ENCODE peak calls at places on chromosomes 3 and 15, in nine cellular contexts. One of them, this sample, is unnamed. For H3K36me3, the result is how much of the 10 kb centered on the place peaks cover.

GRCh38 chr3:158531334-158531733 is 39.7 kb upstream of the MLF1 start:
- DNase-seq in IMR-90: no peak
- DNase-seq in neural progenitor cell: no peak
- DNase-seq in aorta: no peak
- DNase-seq in stomach: no peak
- DNase-seq in mammary epithelial cell: no peak
- DNase-seq in tibial artery: no peak
- DNase-seq in thyroid gland: no peak
- DNase-seq in left ventricle myocardium inferior: no peak
- DNase-seq in this sample: no peak

GRCh38 chr3:179446501-179446900 is 4.8 kb downstream of the GNB4 start:
- DNase-seq in IMR-90: peak
- DNase-seq in neural progenitor cell: peak
- DNase-seq in aorta: no peak
- DNase-seq in stomach: no peak
- DNase-seq in mammary epithelial cell: peak
- DNase-seq in tibial artery: no peak
- DNase-seq in thyroid gland: no peak
- DNase-seq in left ventricle myocardium inferior: no peak
- DNase-seq in this sample: no peak

GRCh38 chr15:80978685-80979084 is 10.9 kb downstream of the MESD start:
- DNase-seq in IMR-90: peak
- DNase-seq in neural progenitor cell: no peak
- DNase-seq in aorta: no peak
- DNase-seq in stomach: no peak
- DNase-seq in mammary epithelial cell: no peak
- DNase-seq in tibial artery: no peak
- DNase-seq in thyroid gland: no peak
- DNase-seq in left ventricle myocardium inferior: no peak
- DNase-seq in this sample: no peak

GRCh38 chr3:184645304-184645703 is 66.6 kb downstream of the MAGEF1 start:
- DNase-seq in IMR-90: peak
- DNase-seq in neural progenitor cell: no peak
- DNase-seq in aorta: no peak
- DNase-seq in stomach: peak
- DNase-seq in mammary epithelial cell: peak
- DNase-seq in tibial artery: no peak
- DNase-seq in thyroid gland: no peak
- DNase-seq in left ventricle myocardium inferior: no peak
- DNase-seq in this sample: peak

GRCh38 chr3:195043612-195044144 is 227.3 kb downstream of the XXYLT1 start:
- DNase-seq in IMR-90: no peak
- DNase-seq in neural progenitor cell: no peak
- DNase-seq in aorta: no peak
- DNase-seq in stomach: no peak
- DNase-seq in mammary epithelial cell: no peak
- DNase-seq in tibial artery: peak
- DNase-seq in thyroid gland: no peak
- DNase-seq in left ventricle myocardium inferior: no peak
- DNase-seq in this sample: no peak

GRCh38 chr15:68939501-68939900 is 9.2 kb downstream of the SPESP1 start:
- DNase-seq in IMR-90: no peak
- DNase-seq in neural progenitor cell: no peak
- DNase-seq in aorta: no peak
- DNase-seq in stomach: no peak
- DNase-seq in mammary epithelial cell: no peak
- DNase-seq in tibial artery: no peak
- DNase-seq in thyroid gland: no peak
- DNase-seq in left ventricle myocardium inferior: no peak
- DNase-seq in this sample: no peak

GRCh38 chr3:143850877-143851276 is 2.6 kb upstream of the SLC9A9 start:
- DNase-seq in IMR-90: no peak
- DNase-seq in neural progenitor cell: no peak
- DNase-seq in aorta: no peak
- DNase-seq in stomach: no peak
- DNase-seq in mammary epithelial cell: peak
- DNase-seq in tibial artery: no peak
- DNase-seq in thyroid gland: no peak
- DNase-seq in left ventricle myocardium inferior: no peak
- DNase-seq in this sample: no peak

GRCh38 chr3:136266468-136266867 is 16.3 kb downstream of the PCCB start:
- DNase-seq in IMR-90: peak
- DNase-seq in neural progenitor cell: no peak
- DNase-seq in aorta: no peak
- DNase-seq in stomach: no peak
- DNase-seq in mammary epithelial cell: peak
- DNase-seq in tibial artery: no peak
- DNase-seq in thyroid gland: no peak
- DNase-seq in left ventricle myocardium inferior: no peak
- DNase-seq in this sample: no peak

GRCh38 chr3:46878796-46879436 is 1.4 kb downstream of the PTH1R start:
- DNase-seq in IMR-90: no peak
- DNase-seq in neural progenitor cell: peak
- DNase-seq in aorta: no peak
- DNase-seq in stomach: no peak
- DNase-seq in mammary epithelial cell: no peak
- DNase-seq in tibial artery: no peak
- DNase-seq in thyroid gland: no peak
- DNase-seq in left ventricle myocardium inferior: no peak
- DNase-seq in this sample: no peak

GRCh38 chr3:166071-166470 is 30.5 kb upstream of the CHL1 start:
- DNase-seq in IMR-90: no peak
- DNase-seq in neural progenitor cell: peak
- DNase-seq in aorta: no peak
- DNase-seq in stomach: no peak
- DNase-seq in mammary epithelial cell: no peak
- DNase-seq in tibial artery: no peak
- DNase-seq in thyroid gland: no peak
- DNase-seq in left ventricle myocardium inferior: no peak
- DNase-seq in this sample: no peak

GRCh38 chr15:63350178-63350621 is 31.4 kb downstream of the CA12 start:
- DNase-seq in IMR-90: no peak
- DNase-seq in neural progenitor cell: no peak
- DNase-seq in aorta: peak
- DNase-seq in stomach: no peak
- DNase-seq in mammary epithelial cell: no peak
- DNase-seq in tibial artery: peak
- DNase-seq in thyroid gland: no peak
- DNase-seq in left ventricle myocardium inferior: peak
- DNase-seq in this sample: no peak

GRCh38 chr15:90863987-90864386 is 4.4 kb upstream of the FURIN start:
- DNase-seq in IMR-90: no peak
- DNase-seq in neural progenitor cell: no peak
- DNase-seq in aorta: no peak
- DNase-seq in stomach: no peak
- DNase-seq in mammary epithelial cell: no peak
- DNase-seq in tibial artery: no peak
- DNase-seq in thyroid gland: no peak
- DNase-seq in left ventricle myocardium inferior: no peak
- DNase-seq in this sample: no peak

GRCh38 chr15:60964527-60964926 is 264.6 kb downstream of the RORA start:
- DNase-seq in IMR-90: no peak
- DNase-seq in neural progenitor cell: no peak
- DNase-seq in aorta: no peak
- DNase-seq in stomach: no peak
- DNase-seq in mammary epithelial cell: no peak
- DNase-seq in tibial artery: no peak
- DNase-seq in thyroid gland: peak
- DNase-seq in left ventricle myocardium inferior: no peak
- DNase-seq in this sample: no peak

GRCh38 chr15:31079519-31079918 is 22.0 kb downstream of the TRPM1 start:
- DNase-seq in IMR-90: peak
- DNase-seq in neural progenitor cell: no peak
- DNase-seq in aorta: no peak
- DNase-seq in stomach: no peak
- DNase-seq in mammary epithelial cell: peak
- DNase-seq in tibial artery: no peak
- DNase-seq in thyroid gland: no peak
- DNase-seq in left ventricle myocardium inferior: no peak
- DNase-seq in this sample: no peak

GRCh38 chr15:80367661-80368060 is 36.5 kb upstream of the ARNT2 start:
- DNase-seq in IMR-90: no peak
- DNase-seq in neural progenitor cell: no peak
- DNase-seq in aorta: no peak
- DNase-seq in stomach: no peak
- DNase-seq in mammary epithelial cell: peak
- DNase-seq in tibial artery: no peak
- DNase-seq in thyroid gland: no peak
- DNase-seq in left ventricle myocardium inferior: no peak
- DNase-seq in this sample: no peak

GRCh38 chr3:70951937-70952492 is 631.5 kb downstream of the FOXP1 start:
- DNase-seq in IMR-90: no peak
- DNase-seq in neural progenitor cell: no peak
- DNase-seq in aorta: no peak
- DNase-seq in stomach: no peak
- DNase-seq in mammary epithelial cell: no peak
- DNase-seq in tibial artery: no peak
- DNase-seq in thyroid gland: no peak
- DNase-seq in left ventricle myocardium inferior: no peak
- DNase-seq in this sample: no peak

GRCh38 chr3:139772539-139773500 is 95.0 kb upstream of the NMNAT3 start:
- DNase-seq in IMR-90: peak
- DNase-seq in neural progenitor cell: no peak
- DNase-seq in aorta: no peak
- DNase-seq in stomach: no peak
- DNase-seq in mammary epithelial cell: peak
- DNase-seq in tibial artery: no peak
- DNase-seq in thyroid gland: no peak
- DNase-seq in left ventricle myocardium inferior: no peak
- DNase-seq in this sample: no peak

GRCh38 chr3:44712455-44713075 is at the start of gene ZNF502:
- DNase-seq in IMR-90: peak
- DNase-seq in neural progenitor cell: peak
- DNase-seq in aorta: peak
- DNase-seq in stomach: peak
- DNase-seq in mammary epithelial cell: peak
- DNase-seq in tibial artery: peak
- DNase-seq in thyroid gland: peak
- DNase-seq in left ventricle myocardium inferior: peak
- DNase-seq in this sample: peak

GRCh38 chr3:22016197-22016596 is 265.2 kb upstream of the ZNF385D start:
- DNase-seq in IMR-90: no peak
- DNase-seq in neural progenitor cell: no peak
- DNase-seq in aorta: no peak
- DNase-seq in stomach: no peak
- DNase-seq in mammary epithelial cell: no peak
- DNase-seq in tibial artery: no peak
- DNase-seq in thyroid gland: no peak
- DNase-seq in left ventricle myocardium inferior: no peak
- DNase-seq in this sample: no peak
- H3K36me3 ChIP-seq in IMR-90: under half
- H3K36me3 ChIP-seq in neural progenitor cell: under half
- H3K36me3 ChIP-seq in aorta: under half
- H3K36me3 ChIP-seq in stomach: under half
- H3K36me3 ChIP-seq in mammary epithelial cell: under half
- H3K36me3 ChIP-seq in tibial artery: under half
- H3K36me3 ChIP-seq in thyroid gland: under half
- H3K36me3 ChIP-seq in left ventricle myocardium inferior: under half
- H3K36me3 ChIP-seq in this sample: under half

GRCh38 chr3:141393151-141394076 is 25.1 kb downstream of the ZBTB38 start:
- DNase-seq in IMR-90: no peak
- DNase-seq in neural progenitor cell: peak
- DNase-seq in aorta: no peak
- DNase-seq in stomach: no peak
- DNase-seq in mammary epithelial cell: no peak
- DNase-seq in tibial artery: no peak
- DNase-seq in thyroid gland: no peak
- DNase-seq in left ventricle myocardium inferior: no peak
- DNase-seq in this sample: no peak

GRCh38 chr3:141392018-141392370 is 23.7 kb downstream of the ZBTB38 start:
- DNase-seq in IMR-90: no peak
- DNase-seq in neural progenitor cell: no peak
- DNase-seq in aorta: no peak
- DNase-seq in stomach: no peak
- DNase-seq in mammary epithelial cell: no peak
- DNase-seq in tibial artery: no peak
- DNase-seq in thyroid gland: peak
- DNase-seq in left ventricle myocardium inferior: no peak
- DNase-seq in this sample: no peak

GRCh38 chr3:141390747-141391146 is 22.4 kb downstream of the ZBTB38 start:
- DNase-seq in IMR-90: no peak
- DNase-seq in neural progenitor cell: no peak
- DNase-seq in aorta: no peak
- DNase-seq in stomach: no peak
- DNase-seq in mammary epithelial cell: no peak
- DNase-seq in tibial artery: no peak
- DNase-seq in thyroid gland: no peak
- DNase-seq in left ventricle myocardium inferior: no peak
- DNase-seq in this sample: no peak

GRCh38 chr3:141391298-141392017 is 23.2 kb downstream of the ZBTB38 start:
- DNase-seq in IMR-90: no peak
- DNase-seq in neural progenitor cell: no peak
- DNase-seq in aorta: no peak
- DNase-seq in stomach: no peak
- DNase-seq in mammary epithelial cell: no peak
- DNase-seq in tibial artery: no peak
- DNase-seq in thyroid gland: peak
- DNase-seq in left ventricle myocardium inferior: no peak
- DNase-seq in this sample: no peak

GRCh38 chr3:141392416-141392815 is 24.1 kb downstream of the ZBTB38 start:
- DNase-seq in IMR-90: no peak
- DNase-seq in neural progenitor cell: no peak
- DNase-seq in aorta: no peak
- DNase-seq in stomach: no peak
- DNase-seq in mammary epithelial cell: no peak
- DNase-seq in tibial artery: no peak
- DNase-seq in thyroid gland: no peak
- DNase-seq in left ventricle myocardium inferior: no peak
- DNase-seq in this sample: no peak
- H3K36me3 ChIP-seq in IMR-90: under half
- H3K36me3 ChIP-seq in neural progenitor cell: under half
- H3K36me3 ChIP-seq in aorta: under half
- H3K36me3 ChIP-seq in stomach: under half
- H3K36me3 ChIP-seq in mammary epithelial cell: under half
- H3K36me3 ChIP-seq in tibial artery: under half
- H3K36me3 ChIP-seq in thyroid gland: under half
- H3K36me3 ChIP-seq in left ventricle myocardium inferior: under half
- H3K36me3 ChIP-seq in this sample: under half

GRCh38 chr3:187036394-187036793 is 102.9 kb downstream of the RPL39L start:
- DNase-seq in IMR-90: no peak
- DNase-seq in neural progenitor cell: no peak
- DNase-seq in aorta: no peak
- DNase-seq in stomach: no peak
- DNase-seq in mammary epithelial cell: no peak
- DNase-seq in tibial artery: no peak
- DNase-seq in thyroid gland: no peak
- DNase-seq in left ventricle myocardium inferior: no peak
- DNase-seq in this sample: no peak
- H3K36me3 ChIP-seq in IMR-90: under half
- H3K36me3 ChIP-seq in neural progenitor cell: under half
- H3K36me3 ChIP-seq in aorta: under half
- H3K36me3 ChIP-seq in stomach: under half
- H3K36me3 ChIP-seq in mammary epithelial cell: under half
- H3K36me3 ChIP-seq in tibial artery: under half
- H3K36me3 ChIP-seq in thyroid gland: under half
- H3K36me3 ChIP-seq in left ventricle myocardium inferior: under half
- H3K36me3 ChIP-seq in this sample: under half

DNA sequence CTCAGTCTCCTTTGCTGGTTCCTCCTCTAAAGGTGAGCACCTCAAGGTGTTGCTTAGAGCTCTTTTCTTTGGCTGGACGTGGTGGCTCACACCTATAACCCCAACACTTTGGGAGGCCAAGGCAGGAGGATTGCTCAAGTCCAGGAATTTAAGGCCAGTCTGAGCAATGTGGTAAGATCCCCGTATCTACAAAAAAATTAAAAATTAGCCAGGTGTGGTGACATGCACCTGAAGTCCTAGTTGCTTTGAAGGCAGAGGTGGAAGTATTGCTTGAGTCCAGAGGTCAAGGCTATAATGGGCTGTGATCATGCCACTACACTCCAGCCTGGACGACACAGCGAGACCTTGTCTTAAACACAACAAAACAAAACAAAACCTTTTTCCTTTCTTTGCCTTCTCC is 28.3 kb downstream of the TOPBP1 start:
- DNase-seq in IMR-90: no peak
- DNase-seq in neural progenitor cell: no peak
- DNase-seq in aorta: no peak
- DNase-seq in stomach: no peak
- DNase-seq in mammary epithelial cell: no peak
- DNase-seq in tibial artery: no peak
- DNase-seq in thyroid gland: no peak
- DNase-seq in left ventricle myocardium inferior: no peak
- DNase-seq in this sample: no peak
- H3K36me3 ChIP-seq in IMR-90: under half
- H3K36me3 ChIP-seq in neural progenitor cell: under half
- H3K36me3 ChIP-seq in aorta: under half
- H3K36me3 ChIP-seq in stomach: under half
- H3K36me3 ChIP-seq in mammary epithelial cell: under half
- H3K36me3 ChIP-seq in tibial artery: under half
- H3K36me3 ChIP-seq in thyroid gland: under half
- H3K36me3 ChIP-seq in left ventricle myocardium inferior: half or more
- H3K36me3 ChIP-seq in this sample: under half